ENCODE peak calls at places on chromosomes 3 and 15, in five cellular contexts. U is neuronal stem cell, K is IMR-90, A is trophoblast cell, Z is H1. N is an unnamed sample.

GRCh38 chr15:91049378-91050127 is 27.2 kb upstream of the VPS33B start:
- DNase-seq in U (peak; percentile 36), K (peak; percentile 53), A (peak; percentile 17), Z (no peak), N (peak; percentile 67)

GRCh38 chr3:197305854-197306253 is 7.4 kb upstream of the DLG1 start:
- DNase-seq in U (no peak), K (peak; percentile 93), A (no peak), Z (no peak), N (peak; percentile 75)

GRCh38 chr3:16088496-16088895 is 86.0 kb upstream of the GALNT15 start:
- DNase-seq in U (no peak), K (peak; percentile 42), A (no peak), Z (no peak), N (no peak)

GRCh38 chr15:70466895-70467529 is 296.3 kb downstream of the UACA start:
- DNase-seq in U (peak; percentile 27), K (peak; percentile 54), A (peak; percentile 46), Z (peak; percentile 56), N (peak; percentile 67)

GRCh38 chr3:15983232-15983631 is 185.5 kb upstream of the ANKRD28 start:
- DNase-seq in U (peak; percentile 4), K (peak; percentile 78), A (peak; percentile 86), Z (no peak), N (peak; percentile 93)

GRCh38 chr15:21261965-21262850 is 178.1 kb downstream of the POTEB3 start:
- DNase-seq in U (no peak), K (no peak), A (no peak), Z (no peak), N (no peak)

GRCh38 chr15:90851114-90851513 is 17.3 kb upstream of the FURIN start:
- DNase-seq in U (no peak), K (peak; percentile 48), A (no peak), Z (no peak), N (no peak)

GRCh38 chr15:101562428-101563059 is 73.0 kb upstream of the PCSK6 start:
- DNase-seq in U (no peak), K (no peak), A (no peak), Z (peak; percentile 23), N (no peak)

GRCh38 chr3:142279965-142280590 is 54.7 kb upstream of the GK5 start:
- DNase-seq in U (peak; percentile 56), K (peak; percentile 80), A (peak; percentile 53), Z (no peak), N (peak; percentile 79)

GRCh38 chr3:27484002-27484844 is at the start of gene SLC4A7:
- DNase-seq in U (peak; percentile 97), K (peak; percentile 94), A (peak; percentile 96), Z (peak; percentile 99), N (peak; percentile 95)
- H3K14ac ChIP-seq in U (peak within 1 kb of the TSS; percentile 91), K (peak within 1 kb of the TSS; percentile 100), A (peak within 1 kb of the TSS; percentile 95), Z (no peak within 1 kb of the TSS), N (peak within 1 kb of the TSS; percentile 99)

GRCh38 chr3:155673411-155673810 is 71.5 kb downstream of the PLCH1 start:
- DNase-seq in U (no peak), K (no peak), A (no peak), Z (no peak), N (no peak)

GRCh38 chr3:155675094-155675493 is 69.8 kb downstream of the PLCH1 start:
- DNase-seq in U (no peak), K (no peak), A (no peak), Z (no peak), N (no peak)

DNA sequence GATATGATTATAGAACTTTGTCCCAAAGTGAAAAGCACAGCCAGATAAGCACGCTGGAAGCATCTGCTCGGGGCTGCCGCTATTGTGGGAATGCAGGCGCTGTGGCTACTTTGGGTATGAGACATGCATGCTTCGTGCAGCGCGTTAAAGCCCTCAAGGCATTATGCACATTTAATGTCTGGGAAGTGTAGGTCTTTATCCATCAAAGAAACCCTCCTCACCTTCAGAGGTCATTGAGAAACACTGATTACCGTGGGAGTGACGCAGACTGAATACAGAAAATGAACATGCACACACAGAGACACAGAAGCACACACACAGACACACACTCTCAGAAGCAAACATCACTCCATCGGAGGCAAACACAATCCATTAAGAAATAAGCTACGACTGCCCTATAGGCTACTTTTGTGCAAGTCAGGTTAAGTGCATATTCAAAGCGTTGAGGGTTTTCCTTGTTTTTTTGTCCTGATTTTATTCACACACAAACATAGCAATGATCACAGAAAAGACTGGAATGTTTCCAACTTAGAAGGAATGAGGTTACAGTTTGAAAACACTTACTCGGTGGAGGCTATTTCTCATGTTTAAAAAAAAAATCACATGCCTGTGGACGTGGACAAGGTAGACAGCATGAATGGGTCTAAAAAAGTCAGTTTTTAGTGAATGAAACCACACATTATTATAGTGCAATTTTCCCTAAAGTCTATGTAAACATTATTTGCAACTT is 68.5 kb downstream of the PLCH1 start:
- DNase-seq in U (no peak), K (peak; percentile 34), A (peak; percentile 91), Z (no peak), N (peak; percentile 10)
- H3K4me3 ChIP-seq in U (peak overlapping the region; percentile 21), K (no peak overlapping the region), A (no peak overlapping the region), Z (no peak overlapping the region), N (peak overlapping the region; percentile 71)

GRCh38 chr3:178297204-178297603 is 239.0 kb upstream of the KCNMB2 start:
- DNase-seq in U (no peak), K (no peak), A (no peak), Z (no peak), N (no peak)
- H2AFZ ChIP-seq in U (peak overlapping the region; percentile 31), K (no peak overlapping the region), A (no peak overlapping the region), Z (no peak overlapping the region), N (no peak overlapping the region)

GRCh38 chr15:65613365-65613764 is 2.4 kb upstream of the INTS14 start:
- DNase-seq in U (no peak), K (no peak), A (no peak), Z (no peak), N (no peak)

GRCh38 chr15:65612616-65612946 is 1.6 kb upstream of the INTS14 start:
- DNase-seq in U (no peak), K (peak; percentile 21), A (no peak), Z (no peak), N (peak; percentile 8)

GRCh38 chr15:65610871-65611718 is at the start of gene INTS14:
- DNase-seq in U (peak; percentile 94), K (peak; percentile 95), A (peak; percentile 97), Z (peak; percentile 98), N (peak; percentile 97)

GRCh38 chr15:65612949-65613348 is 2.0 kb upstream of the INTS14 start:
- DNase-seq in U (no peak), K (no peak), A (no peak), Z (no peak), N (no peak)

GRCh38 chr15:65611888-65612615 is 1.1 kb upstream of the INTS14 start:
- DNase-seq in U (peak; percentile 9), K (no peak), A (no peak), Z (no peak), N (no peak)
- H3K14ac ChIP-seq in U (no peak overlapping the region), K (peak overlapping the region; percentile 50), A (peak overlapping the region; percentile 82), Z (no peak overlapping the region), N (no peak overlapping the region)

GRCh38 chr3:19365471-19365870 is 217.2 kb downstream of the KCNH8 start:
- DNase-seq in U (no peak), K (no peak), A (no peak), Z (no peak), N (no peak)

GRCh38 chr3:19364150-19364549 is 215.8 kb downstream of the KCNH8 start:
- DNase-seq in U (no peak), K (no peak), A (no peak), Z (no peak), N (no peak)

GRCh38 chr3:19357947-19358346 is 209.6 kb downstream of the KCNH8 start:
- DNase-seq in U (no peak), K (no peak), A (no peak), Z (no peak), N (no peak)

DNA sequence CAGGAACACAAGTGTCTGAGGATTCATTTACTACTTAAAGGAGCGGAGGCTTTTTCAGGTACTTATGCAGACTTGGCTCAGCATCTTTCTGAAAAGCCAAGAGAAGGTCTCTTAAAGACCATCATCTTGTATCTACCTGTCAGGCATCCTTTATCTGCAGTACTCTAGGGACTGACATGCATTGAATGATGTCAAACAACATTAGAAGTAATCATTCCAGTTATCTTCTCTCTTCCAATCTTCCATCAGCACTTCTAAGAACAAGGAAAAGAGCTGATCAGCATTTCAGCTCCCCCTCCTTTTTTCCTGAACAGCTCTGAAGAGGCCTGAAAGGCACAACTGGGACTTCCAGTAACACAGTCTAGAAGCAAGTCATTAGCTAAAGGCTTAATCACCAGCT is 214.8 kb downstream of the KCNH8 start:
- DNase-seq in U (no peak), K (no peak), A (no peak), Z (no peak), N (no peak)
- H3K4me3 ChIP-seq in U (no peak overlapping the region), K (no peak overlapping the region), A (no peak overlapping the region), Z (no peak overlapping the region), N (no peak overlapping the region)

DNA sequence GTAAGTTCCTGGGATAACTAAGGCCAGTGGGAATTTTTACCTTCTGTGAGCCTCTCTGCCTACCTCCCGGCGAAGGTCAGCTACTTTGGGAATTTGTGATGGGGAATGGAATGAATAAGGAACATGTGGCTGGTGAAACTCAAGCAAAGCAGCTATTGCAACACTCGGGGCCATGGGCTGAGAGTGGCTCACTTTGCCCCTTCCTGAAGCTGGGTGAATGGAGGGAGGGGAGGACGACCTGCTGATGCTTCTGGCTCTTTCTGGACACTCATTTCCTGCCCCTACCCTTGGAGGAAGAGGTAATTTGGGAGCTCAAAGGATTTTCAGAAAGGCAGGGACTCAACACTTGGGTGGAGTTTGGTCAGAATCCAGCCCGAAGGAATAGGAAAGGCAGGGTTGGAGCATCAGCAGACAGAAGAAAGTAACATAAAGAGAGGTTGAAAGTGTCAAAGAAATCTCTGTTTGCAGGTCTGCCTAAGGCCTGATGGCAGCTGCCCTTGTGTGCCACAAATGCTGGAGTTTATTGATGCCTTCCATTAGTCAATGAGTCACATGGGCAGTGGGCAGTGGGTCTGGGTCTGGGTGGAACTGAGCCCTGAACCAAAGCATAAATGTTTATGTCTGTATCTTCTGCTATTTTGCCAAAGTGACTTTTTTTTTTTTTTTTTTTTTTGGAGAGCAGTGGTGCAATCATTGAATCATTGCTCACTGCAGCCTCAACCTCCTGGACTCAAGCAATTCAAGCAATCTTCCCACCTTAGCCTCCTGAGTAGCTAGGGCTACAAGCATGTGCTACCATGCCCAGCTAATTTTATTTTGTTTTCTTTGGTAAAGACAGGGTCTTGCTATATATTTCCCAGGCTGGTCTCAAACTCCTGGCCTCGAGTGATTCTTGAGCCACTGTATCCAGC is 12.4 kb downstream of the LAMP3 start:
- DNase-seq in U (no peak), K (no peak), A (peak; percentile 18), Z (no peak), N (no peak)
- H2AFZ ChIP-seq in U (no peak overlapping the region), K (no peak overlapping the region), A (no peak overlapping the region), Z (peak overlapping the region; percentile 94), N (no peak overlapping the region)

DNA sequence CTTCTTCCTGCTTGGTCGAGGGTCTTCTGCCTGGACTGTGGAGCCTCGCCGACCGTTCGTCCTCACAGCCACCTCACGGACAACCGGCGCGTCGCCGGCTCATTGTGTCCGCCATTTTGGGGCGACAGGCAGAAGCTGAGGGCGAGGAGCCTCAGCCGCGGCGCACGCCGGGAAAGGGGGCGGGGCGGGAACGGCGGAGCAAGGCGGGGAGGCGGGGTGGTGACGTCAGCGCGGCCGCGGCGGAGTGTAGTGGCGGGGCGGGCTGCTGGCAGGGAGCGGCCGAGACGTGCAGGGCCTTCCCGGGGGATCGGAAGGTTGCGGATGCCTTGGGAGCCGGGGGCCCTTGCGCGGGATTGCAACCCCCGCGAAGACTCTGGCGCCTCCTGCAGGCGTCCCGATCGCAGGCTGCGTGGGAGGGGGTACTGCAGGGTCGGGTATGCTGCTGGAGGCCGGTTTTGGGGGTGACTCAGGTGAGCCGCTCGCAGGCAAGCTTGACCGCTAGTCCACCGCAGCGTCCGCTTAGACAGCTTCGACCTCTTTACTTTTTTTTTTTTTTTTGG is at the start of gene WDR82:
- DNase-seq in U (peak; percentile 92), K (peak; percentile 89), A (peak; percentile 92), Z (peak; percentile 99), N (peak; percentile 92)
- H3K14ac ChIP-seq in U (peak within 1 kb of the TSS; percentile 89), K (peak within 1 kb of the TSS; percentile 100), A (peak within 1 kb of the TSS; percentile 97), Z (no peak within 1 kb of the TSS), N (peak within 1 kb of the TSS; percentile 94)